ENCODE peak calls at places on chromosomes 12 and 14, in seven cellular contexts. I, B, N, Z, T, M and J are unnamed samples.

GRCh38 chr14:55160989-55161388 is 30.4 kb downstream of the DLGAP5 start:
- DNase-seq in B (no peak), T (no peak), M (peak; percentile 6), Z (no peak), N (no peak), I (no peak), J (no peak)

GRCh38 chr12:116954700-116955381 is 44.1 kb downstream of the FBXW8 start:
- DNase-seq in T (peak; percentile 46), B (no peak), Z (no peak), M (no peak), I (no peak), N (peak; percentile 51), J (no peak)

GRCh38 chr12:123938679-123939480 is 33.8 kb downstream of the CCDC92 start:
- DNase-seq in I (no peak), Z (peak; percentile 51), B (no peak), N (peak; percentile 32), T (no peak), M (no peak), J (peak; percentile 58)

GRCh38 chr12:21773263-21773741 is 1.2 kb downstream of the KCNJ8 start:
- DNase-seq in I (peak; percentile 72), Z (peak; percentile 73), B (no peak), T (peak; percentile 46), M (peak; percentile 3), N (peak; percentile 57), J (no peak)

GRCh38 chr12:46523863-46524770 is 151.5 kb upstream of the SLC38A2 start:
- DNase-seq in I (peak; percentile 23), T (no peak), B (peak; percentile 5), N (no peak), M (peak; percentile 91), Z (no peak), J (no peak)

GRCh38 chr12:91769736-91770135 is 375.9 kb downstream of the BTG1 start:
- DNase-seq in Z (no peak), N (no peak), B (no peak), I (no peak), T (no peak), M (no peak), J (no peak)

GRCh38 chr14:104436047-104436531 is 143.5 kb upstream of the C14orf180 start:
- DNase-seq in I (peak; percentile 80), M (no peak), T (peak; percentile 38), Z (no peak), N (peak; percentile 40), B (no peak), J (no peak)

GRCh38 chr14:53668861-53669260 is 287.8 kb downstream of the BMP4 start:
- DNase-seq in N (no peak), I (no peak), T (no peak), M (no peak), B (no peak), Z (no peak), J (no peak)

GRCh38 chr12:132729541-132730320 is 19.1 kb downstream of the PGAM5 start:
- DNase-seq in T (no peak), I (no peak), M (no peak), N (no peak), B (no peak), Z (no peak), J (no peak)

GRCh38 chr12:118103601-118104382 is at the start of gene VSIG10:
- DNase-seq in Z (peak; percentile 81), M (no peak), B (no peak), T (peak; percentile 75), I (peak; percentile 84), N (peak; percentile 67), J (peak; percentile 9)

GRCh38 chr12:57455374-57456144 is 452 bp downstream of the INHBE start:
- DNase-seq in N (no peak), B (no peak), Z (no peak), I (peak; percentile 59), T (no peak), M (no peak), J (no peak)

DNA sequence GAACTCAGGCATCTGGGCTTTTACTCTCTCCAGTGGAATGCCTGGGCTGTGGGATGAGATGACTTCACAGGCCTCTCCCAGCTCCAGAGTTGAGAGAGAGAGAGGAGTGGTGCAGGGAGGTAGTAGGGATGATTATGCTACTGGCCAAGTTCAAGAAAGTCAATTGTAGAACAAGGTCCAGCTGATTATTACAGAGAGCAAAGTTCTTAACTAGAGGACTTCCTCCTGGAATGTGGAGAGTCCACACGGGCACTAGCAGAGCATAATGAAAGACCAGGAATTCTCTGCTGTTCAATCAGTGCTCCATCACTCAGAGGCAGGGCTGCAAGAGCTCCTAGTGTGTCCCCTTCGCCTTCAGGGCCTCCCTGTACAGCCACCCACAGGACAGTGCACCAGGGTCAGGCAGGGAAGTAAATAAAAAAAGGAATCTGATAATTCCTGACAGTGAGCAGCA is 651 bp upstream of the EMP1 start:
- DNase-seq in T (no peak), Z (no peak), N (no peak), B (no peak), I (no peak), M (no peak), J (no peak)
- H3K4me3 ChIP-seq in T (no peak overlapping the region), Z (no peak overlapping the region), N (no peak overlapping the region), B (peak overlapping the region; percentile 73), I (peak overlapping the region; percentile 65), M (no peak overlapping the region), J (no peak overlapping the region)

GRCh38 chr12:122086641-122087285 is 8.2 kb downstream of the MLXIP start:
- DNase-seq in N (no peak), I (no peak), B (no peak), T (no peak), M (no peak), Z (no peak), J (no peak)
- H3K27ac ChIP-seq in N (no peak overlapping the region), I (peak overlapping the region; percentile 92), B (no peak overlapping the region), T (no peak overlapping the region), M (no peak overlapping the region), Z (no peak overlapping the region), J (no peak overlapping the region)

DNA sequence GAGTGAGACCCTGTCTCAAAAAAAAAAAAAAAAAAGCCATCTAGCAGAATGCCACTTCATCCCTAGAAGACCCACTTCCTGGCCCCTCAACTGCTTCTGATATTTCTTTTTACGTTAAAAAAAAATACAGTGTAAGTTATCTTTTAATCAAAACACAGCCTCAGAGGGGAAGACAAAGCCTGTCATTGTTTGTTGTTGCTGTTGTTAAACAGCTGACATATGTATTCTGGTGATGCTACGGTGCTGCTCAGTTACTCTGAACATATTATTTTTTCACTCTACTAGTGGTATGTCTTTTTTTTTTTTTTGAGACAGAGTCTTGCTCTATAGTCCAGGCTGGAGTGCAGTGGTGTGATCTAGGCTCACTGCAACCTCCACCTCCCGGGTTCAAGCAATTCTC is 75.4 kb downstream of the PAPLN start:
- DNase-seq in T (no peak), I (no peak), Z (no peak), M (no peak), N (no peak), B (no peak), J (no peak)
- TF ChIP-seq CTCF in T (no peak), I (no peak), Z (no peak), M (no peak), N (no peak), B (no peak), J (no peak)

GRCh38 chr14:60640859-60641721 is 8.2 kb downstream of the SIX1 start:
- DNase-seq in B (no peak), T (no peak), M (no peak), I (peak; percentile 62), N (no peak), Z (peak; percentile 36), J (no peak)

GRCh38 chr14:60637138-60637489 is 12.2 kb downstream of the SIX1 start:
- DNase-seq in I (peak; percentile 61), N (no peak), T (no peak), B (no peak), Z (peak; percentile 29), M (no peak), J (no peak)

GRCh38 chr14:60639677-60640076 is 9.6 kb downstream of the SIX1 start:
- DNase-seq in I (no peak), M (no peak), T (no peak), Z (no peak), N (no peak), B (no peak), J (no peak)

GRCh38 chr14:60634153-60634552 is 15.1 kb downstream of the SIX1 start:
- DNase-seq in B (no peak), T (no peak), M (no peak), N (no peak), Z (no peak), I (no peak), J (no peak)

DNA sequence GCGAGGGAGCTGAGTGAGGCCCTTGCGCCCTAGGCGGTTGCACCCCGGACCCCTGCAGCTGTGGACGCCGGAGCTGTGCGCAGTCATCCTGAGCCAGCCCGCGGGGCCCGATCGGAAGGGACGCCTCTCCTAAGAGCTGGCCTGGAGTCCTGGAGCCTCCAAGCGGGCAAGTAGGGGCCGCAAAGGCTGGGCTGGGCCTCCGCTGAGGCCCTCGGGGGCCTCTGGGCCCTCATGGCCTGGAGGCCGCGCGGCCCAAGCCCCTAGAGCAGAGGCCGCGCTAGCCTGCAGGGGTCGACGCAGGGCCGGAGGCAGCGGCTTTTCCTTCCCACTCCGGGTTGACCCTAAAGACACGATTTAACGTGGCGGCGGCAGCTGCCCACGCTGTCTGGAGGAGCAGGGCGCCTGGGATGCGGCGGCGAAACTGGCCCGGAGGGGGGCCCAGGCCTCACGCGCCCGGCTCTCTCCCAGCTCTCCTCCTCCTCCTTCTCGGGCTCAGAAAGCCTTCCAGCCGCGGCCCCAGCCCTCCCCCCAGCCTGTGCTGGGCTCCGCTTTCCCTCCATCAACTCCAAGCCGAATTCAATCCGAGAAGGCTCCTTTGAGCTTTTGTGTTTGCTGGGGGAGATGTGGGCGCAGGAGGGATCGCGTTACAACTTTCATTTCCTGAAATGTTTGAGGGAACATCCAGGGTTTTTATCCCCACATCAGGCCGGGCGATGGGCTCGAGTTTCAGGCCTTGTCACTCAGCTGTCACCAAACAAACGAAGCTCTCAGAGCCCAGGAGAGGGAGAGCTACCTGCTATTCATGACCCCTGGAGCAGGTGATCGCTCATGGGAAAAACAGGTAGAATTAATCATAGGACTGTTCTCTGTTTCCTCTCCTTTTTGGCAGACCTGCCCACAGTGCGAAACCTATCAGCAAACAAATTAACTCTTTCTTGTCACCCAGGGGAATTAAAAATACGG is 11.5 kb downstream of the SIX1 start:
- DNase-seq in M (no peak), B (no peak), Z (peak; percentile 79), T (no peak), N (no peak), I (peak; percentile 74), J (no peak)
- H3K4me3 ChIP-seq in M (no peak overlapping the region), B (peak overlapping the region; percentile 66), Z (peak overlapping the region; percentile 51), T (no peak overlapping the region), N (peak overlapping the region; percentile 19), I (peak overlapping the region; percentile 68), J (peak overlapping the region; percentile 48)

DNA sequence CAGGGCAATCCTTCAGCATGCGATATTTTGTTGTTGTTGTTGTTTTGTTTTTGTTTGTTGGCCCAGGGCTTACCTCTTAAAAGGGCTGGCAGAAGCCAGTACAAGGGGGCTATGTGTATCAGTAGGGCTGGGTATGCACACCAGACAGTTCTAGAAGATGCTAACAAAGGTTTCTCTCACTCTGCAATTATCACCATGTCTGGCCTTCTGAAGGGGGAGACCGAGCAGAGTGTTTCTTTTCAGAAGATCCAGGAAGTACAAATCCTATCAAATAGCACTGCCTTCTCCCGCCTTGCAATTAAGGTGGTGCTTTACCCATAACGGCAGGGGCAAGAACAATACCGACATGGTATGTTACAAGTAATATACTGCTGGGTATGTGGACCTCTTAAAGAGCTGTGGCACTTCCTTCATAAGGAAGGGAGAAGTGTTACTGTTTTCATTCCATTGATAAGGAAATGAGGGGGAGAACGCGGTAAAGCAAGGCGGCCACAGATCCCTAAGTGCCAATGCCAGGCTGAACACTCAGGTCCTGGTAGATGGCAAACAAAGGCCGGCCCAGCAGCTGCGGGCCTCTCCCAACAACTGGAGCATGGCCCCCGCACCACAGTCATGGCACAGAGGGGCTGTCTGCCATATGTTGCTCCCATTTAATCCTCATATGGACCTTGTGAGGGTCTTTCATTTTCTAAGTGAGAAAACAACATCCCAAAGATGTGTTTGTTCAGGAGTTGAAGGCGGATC is 19.2 kb upstream of the CACNA2D4 start:
- DNase-seq in Z (no peak), N (no peak), M (no peak), I (no peak), B (no peak), T (no peak), J (no peak)
- H3K27ac ChIP-seq in Z (no peak overlapping the region), N (no peak overlapping the region), M (no peak overlapping the region), I (peak overlapping the region; percentile 72), B (peak overlapping the region; percentile 87), T (no peak overlapping the region), J (peak overlapping the region; percentile 35)